ENCODE peak calls at places on chromosomes 5 and 9, in six cellular contexts. One of them, this sample, is unnamed.

GRCh38 chr5:139104577-139105271 is 93.4 kb downstream of the SIL1 start:
- DNase-seq in transverse colon: peak
- DNase-seq in heart left ventricle: peak
- DNase-seq in stomach: no peak
- DNase-seq in GM12878: no peak
- DNase-seq in uterus: peak
- DNase-seq in this sample: peak

GRCh38 chr5:172486912-172487311 is 32.6 kb upstream of the SH3PXD2B start:
- DNase-seq in uterus: no peak
- DNase-seq in heart left ventricle: no peak
- DNase-seq in GM12878: no peak
- DNase-seq in stomach: no peak
- DNase-seq in transverse colon: no peak
- DNase-seq in this sample: no peak

GRCh38 chr5:64156276-64156675 is 9.4 kb upstream of the RNF180 start:
- DNase-seq in heart left ventricle: no peak
- DNase-seq in stomach: no peak
- DNase-seq in uterus: no peak
- DNase-seq in GM12878: no peak
- DNase-seq in transverse colon: no peak
- DNase-seq in this sample: peak

GRCh38 chr5:102433473-102433872 is 65.3 kb downstream of the SLCO6A1 start:
- DNase-seq in heart left ventricle: no peak
- DNase-seq in transverse colon: no peak
- DNase-seq in stomach: no peak
- DNase-seq in uterus: no peak
- DNase-seq in GM12878: no peak
- DNase-seq in this sample: no peak

GRCh38 chr5:132055441-132055807 is 5.0 kb upstream of the IL3 start:
- DNase-seq in uterus: no peak
- DNase-seq in heart left ventricle: no peak
- DNase-seq in transverse colon: no peak
- DNase-seq in GM12878: no peak
- DNase-seq in stomach: no peak
- DNase-seq in this sample: no peak

GRCh38 chr9:36575411-36575882 is 2.8 kb downstream of the MELK start:
- DNase-seq in transverse colon: no peak
- DNase-seq in heart left ventricle: no peak
- DNase-seq in GM12878: no peak
- DNase-seq in uterus: no peak
- DNase-seq in stomach: no peak
- DNase-seq in this sample: no peak

GRCh38 chr9:108671794-108672193 is 184.0 kb downstream of the ACTL7B start:
- DNase-seq in stomach: no peak
- DNase-seq in transverse colon: no peak
- DNase-seq in heart left ventricle: no peak
- DNase-seq in GM12878: no peak
- DNase-seq in uterus: no peak
- DNase-seq in this sample: no peak

GRCh38 chr9:90632680-90633207 is 9.9 kb downstream of the DIRAS2 start:
- DNase-seq in uterus: no peak
- DNase-seq in stomach: no peak
- DNase-seq in transverse colon: no peak
- DNase-seq in heart left ventricle: no peak
- DNase-seq in GM12878: no peak
- DNase-seq in this sample: no peak

GRCh38 chr5:160007610-160008009 is 1.3 kb upstream of the TTC1 start:
- DNase-seq in uterus: no peak
- DNase-seq in GM12878: no peak
- DNase-seq in heart left ventricle: no peak
- DNase-seq in transverse colon: no peak
- DNase-seq in stomach: no peak
- DNase-seq in this sample: no peak

GRCh38 chr5:159427180-159428012 is 97.1 kb upstream of the IL12B start:
- DNase-seq in GM12878: peak
- DNase-seq in transverse colon: no peak
- DNase-seq in stomach: no peak
- DNase-seq in heart left ventricle: no peak
- DNase-seq in uterus: no peak
- DNase-seq in this sample: no peak

GRCh38 chr5:180235077-180235476 is 26.1 kb upstream of the RASGEF1C start:
- DNase-seq in GM12878: no peak
- DNase-seq in uterus: no peak
- DNase-seq in stomach: no peak
- DNase-seq in transverse colon: no peak
- DNase-seq in heart left ventricle: no peak
- DNase-seq in this sample: no peak

GRCh38 chr9:21523021-21524014 is 41.2 kb upstream of the IFNE start:
- DNase-seq in heart left ventricle: no peak
- DNase-seq in stomach: no peak
- DNase-seq in GM12878: no peak
- DNase-seq in uterus: no peak
- DNase-seq in transverse colon: no peak
- DNase-seq in this sample: no peak

GRCh38 chr9:21528123-21528808 is 46.2 kb upstream of the IFNE start:
- DNase-seq in stomach: no peak
- DNase-seq in uterus: no peak
- DNase-seq in GM12878: no peak
- DNase-seq in transverse colon: no peak
- DNase-seq in heart left ventricle: no peak
- DNase-seq in this sample: no peak

GRCh38 chr9:21525174-21525573 is 43.1 kb upstream of the IFNE start:
- DNase-seq in GM12878: no peak
- DNase-seq in stomach: no peak
- DNase-seq in heart left ventricle: no peak
- DNase-seq in transverse colon: no peak
- DNase-seq in uterus: no peak
- DNase-seq in this sample: no peak

GRCh38 chr9:21524099-21524830 is 42.2 kb upstream of the IFNE start:
- DNase-seq in uterus: no peak
- DNase-seq in GM12878: no peak
- DNase-seq in heart left ventricle: no peak
- DNase-seq in transverse colon: no peak
- DNase-seq in stomach: no peak
- DNase-seq in this sample: no peak

DNA sequence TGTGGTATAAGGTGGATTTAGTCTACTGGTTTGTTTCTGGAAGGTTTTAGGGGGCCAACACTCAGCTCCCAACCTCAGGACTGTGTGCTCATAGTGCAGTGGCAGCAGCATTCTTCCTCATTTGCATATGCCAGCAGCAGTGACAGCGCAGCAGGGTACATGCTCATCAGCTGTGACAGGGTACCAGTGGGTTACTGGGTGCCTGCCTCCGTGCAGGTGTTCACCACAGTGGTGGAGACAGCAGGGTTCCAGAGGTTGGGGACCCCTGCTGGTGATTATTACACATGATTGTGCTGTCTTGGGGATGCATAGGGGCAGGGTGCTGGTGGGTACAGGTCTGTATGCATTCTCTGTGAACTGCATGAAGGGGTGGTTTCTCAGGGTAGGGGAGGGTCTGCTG is 45.5 kb upstream of the IFNE start:
- DNase-seq in uterus: no peak
- DNase-seq in GM12878: no peak
- DNase-seq in stomach: no peak
- DNase-seq in transverse colon: no peak
- DNase-seq in heart left ventricle: no peak
- DNase-seq in this sample: no peak
- TF ChIP-seq CTCF in uterus: no peak
- TF ChIP-seq CTCF in GM12878: no peak
- TF ChIP-seq CTCF in stomach: no peak
- TF ChIP-seq CTCF in transverse colon: no peak
- TF ChIP-seq CTCF in heart left ventricle: no peak
- TF ChIP-seq CTCF in this sample: no peak

GRCh38 chr9:125409217-125409636 is 147.6 kb downstream of the GAPVD1 start:
- DNase-seq in stomach: no peak
- DNase-seq in uterus: no peak
- DNase-seq in transverse colon: no peak
- DNase-seq in GM12878: no peak
- DNase-seq in heart left ventricle: no peak
- DNase-seq in this sample: no peak

GRCh38 chr9:125407974-125408900 is 146.6 kb downstream of the GAPVD1 start:
- DNase-seq in transverse colon: peak
- DNase-seq in GM12878: no peak
- DNase-seq in uterus: peak
- DNase-seq in heart left ventricle: peak
- DNase-seq in stomach: peak
- DNase-seq in this sample: peak

GRCh38 chr9:125411171-125411756 is 149.6 kb downstream of the GAPVD1 start:
- DNase-seq in GM12878: no peak
- DNase-seq in heart left ventricle: no peak
- DNase-seq in uterus: no peak
- DNase-seq in stomach: no peak
- DNase-seq in transverse colon: no peak
- DNase-seq in this sample: no peak

GRCh38 chr9:125410522-125410894 is 148.9 kb downstream of the GAPVD1 start:
- DNase-seq in stomach: no peak
- DNase-seq in transverse colon: no peak
- DNase-seq in heart left ventricle: no peak
- DNase-seq in uterus: no peak
- DNase-seq in GM12878: no peak
- DNase-seq in this sample: no peak

DNA sequence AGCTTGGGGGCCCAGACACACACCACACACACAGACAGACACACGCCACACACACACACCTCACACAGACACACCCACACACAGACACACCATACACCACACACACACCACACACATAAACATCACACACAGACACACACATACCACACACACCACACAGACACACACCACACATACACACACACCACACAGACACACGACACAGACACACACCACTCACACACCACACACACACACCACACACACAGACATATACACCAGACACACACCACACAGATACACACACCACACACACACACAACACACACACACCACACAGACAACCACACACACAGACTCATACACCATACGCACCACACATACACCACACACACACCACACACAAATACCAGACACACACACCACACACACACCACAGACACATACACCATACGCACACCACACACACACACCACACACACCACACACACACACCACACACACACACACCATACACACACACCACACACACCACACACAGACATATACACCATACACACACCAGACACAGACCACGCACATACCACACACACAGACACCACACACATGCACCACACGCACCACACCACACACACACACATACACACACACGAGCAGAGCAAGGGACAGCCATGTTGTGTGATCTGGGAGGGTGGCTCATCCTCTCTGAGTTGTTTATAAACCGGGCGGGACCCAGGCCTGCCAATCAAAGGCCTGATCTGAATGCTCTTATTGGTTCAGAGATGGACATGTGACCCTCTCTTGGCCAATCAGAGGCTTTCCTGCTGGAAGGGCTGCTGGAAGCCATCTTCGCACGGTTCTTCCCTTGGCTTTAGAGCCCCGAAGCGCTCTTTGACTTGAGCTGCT is 148.3 kb downstream of the GAPVD1 start:
- DNase-seq in uterus: peak
- DNase-seq in stomach: no peak
- DNase-seq in GM12878: no peak
- DNase-seq in heart left ventricle: no peak
- DNase-seq in transverse colon: no peak
- DNase-seq in this sample: no peak
- TF ChIP-seq POLR2A in uterus: no peak
- TF ChIP-seq POLR2A in stomach: no peak
- TF ChIP-seq POLR2A in GM12878: no peak
- TF ChIP-seq POLR2A in heart left ventricle: no peak
- TF ChIP-seq POLR2A in transverse colon: no peak
- TF ChIP-seq POLR2A in this sample: no peak

DNA sequence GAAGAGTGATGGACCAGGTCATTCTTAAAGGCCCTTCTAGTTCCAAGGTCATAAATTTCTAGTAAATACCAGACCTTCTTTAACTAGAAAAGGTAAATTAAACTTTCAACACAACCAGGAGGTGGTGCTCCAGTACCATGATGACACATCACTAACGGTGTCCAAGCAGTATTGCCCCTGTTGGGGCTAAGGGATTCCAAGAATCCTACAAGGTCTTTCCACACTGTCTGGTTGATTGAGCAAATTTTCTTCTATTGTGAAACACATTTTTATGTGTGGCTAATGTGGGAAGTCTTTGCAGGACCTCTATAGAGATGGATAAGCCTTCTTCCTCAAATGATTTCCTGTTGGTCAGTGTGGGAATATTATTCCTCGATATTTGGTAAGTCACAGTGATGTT is 459.6 kb upstream of the PAPPA start:
- DNase-seq in GM12878: no peak
- DNase-seq in stomach: no peak
- DNase-seq in transverse colon: peak
- DNase-seq in uterus: no peak
- DNase-seq in heart left ventricle: no peak
- DNase-seq in this sample: no peak
- TF ChIP-seq CTCF in GM12878: no peak
- TF ChIP-seq CTCF in stomach: no peak
- TF ChIP-seq CTCF in transverse colon: no peak
- TF ChIP-seq CTCF in uterus: no peak
- TF ChIP-seq CTCF in heart left ventricle: peak
- TF ChIP-seq CTCF in this sample: no peak

GRCh38 chr5:142511318-142511717 is 174.6 kb downstream of the FGF1 start:
- DNase-seq in heart left ventricle: no peak
- DNase-seq in uterus: no peak
- DNase-seq in stomach: no peak
- DNase-seq in transverse colon: no peak
- DNase-seq in GM12878: no peak
- DNase-seq in this sample: no peak

GRCh38 chr5:142514196-142514595 is 171.7 kb downstream of the FGF1 start:
- DNase-seq in transverse colon: no peak
- DNase-seq in GM12878: no peak
- DNase-seq in heart left ventricle: no peak
- DNase-seq in stomach: no peak
- DNase-seq in uterus: no peak
- DNase-seq in this sample: no peak

GRCh38 chr5:142515036-142515435 is 170.9 kb downstream of the FGF1 start:
- DNase-seq in stomach: no peak
- DNase-seq in uterus: no peak
- DNase-seq in heart left ventricle: no peak
- DNase-seq in GM12878: no peak
- DNase-seq in transverse colon: no peak
- DNase-seq in this sample: no peak

GRCh38 chr5:142512680-142513042 is 173.2 kb downstream of the FGF1 start:
- DNase-seq in heart left ventricle: no peak
- DNase-seq in uterus: no peak
- DNase-seq in stomach: no peak
- DNase-seq in transverse colon: no peak
- DNase-seq in GM12878: no peak
- DNase-seq in this sample: no peak

DNA sequence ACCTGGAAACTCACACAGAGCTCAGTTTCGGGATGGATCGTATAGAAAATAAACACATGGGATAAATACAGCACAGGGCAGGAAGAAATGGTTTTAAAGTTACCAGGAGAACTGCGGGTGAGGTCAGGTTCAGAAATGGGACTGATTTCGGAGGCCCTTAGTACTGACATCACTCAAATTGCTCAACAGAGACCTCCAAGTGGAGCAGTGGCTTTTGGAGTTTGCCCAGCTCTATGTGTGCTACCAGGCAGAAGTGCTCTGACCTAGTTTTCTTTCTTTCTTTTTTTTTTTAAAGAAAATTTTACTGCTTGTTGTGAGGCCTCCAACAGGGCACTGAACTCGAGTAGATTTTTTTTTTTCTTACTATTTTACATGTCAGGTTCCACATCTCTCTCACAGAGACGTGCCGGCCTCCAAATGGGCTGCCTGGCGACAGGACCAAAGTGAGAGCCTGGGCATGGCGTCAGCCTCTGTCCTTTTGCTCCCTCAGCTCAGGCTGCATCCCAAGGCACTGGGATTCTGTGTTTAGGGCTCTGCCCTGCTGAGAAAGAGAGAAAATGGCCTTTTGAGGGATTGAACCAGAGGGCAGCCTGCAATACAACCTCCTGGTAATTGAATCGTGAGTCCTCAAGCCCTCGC is 173.7 kb downstream of the FGF1 start:
- DNase-seq in heart left ventricle: no peak
- DNase-seq in transverse colon: no peak
- DNase-seq in GM12878: no peak
- DNase-seq in stomach: no peak
- DNase-seq in uterus: peak
- DNase-seq in this sample: peak
- TF ChIP-seq POLR2A in heart left ventricle: no peak
- TF ChIP-seq POLR2A in transverse colon: no peak
- TF ChIP-seq POLR2A in GM12878: no peak
- TF ChIP-seq POLR2A in stomach: no peak
- TF ChIP-seq POLR2A in uterus: no peak
- TF ChIP-seq POLR2A in this sample: no peak